ENCODE peak calls at places on chromosomes 5 and 9, in ten cellular contexts. Y is Panc1, M is HepG2, L is anterior cingulate cortex, V is left lobe of liver, O is EL, K is PC-3, U is dermis microvascular lymphatic vessel endothelial cell, W is ACHN, J is ascending aorta. G is an unnamed sample.

GRCh38 chr5:111454198-111454606 is 58.1 kb downstream of the STARD4 start:
- DNase-seq in Y (no peak), M (no peak), L (no peak), V (no peak), O (peak; percentile 82), K (peak; percentile 10), U (no peak), W (no peak), J (no peak), G (peak; percentile 4)

GRCh38 chr5:151819830-151820229 is 48.1 kb downstream of the G3BP1 start:
- DNase-seq in Y (no peak), M (peak; percentile 92), L (no peak), V (no peak), O (no peak), K (no peak), U (no peak), W (no peak), J (no peak), G (no peak)

GRCh38 chr5:89289604-89290003 is 406.6 kb upstream of the MEF2C start:
- DNase-seq in Y (no peak), M (no peak), L (no peak), V (no peak), O (peak; percentile 11), K (no peak), U (no peak), W (no peak), J (no peak), G (no peak)

GRCh38 chr5:9112520-9113291 is 433.2 kb downstream of the SEMA5A start:
- DNase-seq in Y (no peak), M (no peak), L (no peak), V (no peak), O (no peak), K (no peak), U (no peak), W (no peak), J (no peak), G (no peak)

GRCh38 chr5:9766581-9766980 is 136.4 kb upstream of the TAS2R1 start:
- DNase-seq in Y (no peak), M (no peak), L (no peak), V (no peak), O (peak; percentile 77), K (peak; percentile 81), U (no peak), W (no peak), J (no peak), G (no peak)

GRCh38 chr5:134530375-134531077 is 5.1 kb downstream of the JADE2 start:
- DNase-seq in Y (no peak), M (no peak), L (peak; percentile 74), V (no peak), O (no peak), K (no peak), U (no peak), W (no peak), J (no peak), G (no peak)

GRCh38 chr9:18905033-18905882 is 127.8 kb downstream of the SAXO1 start:
- DNase-seq in Y (no peak), M (no peak), L (no peak), V (no peak), O (peak; percentile 97), K (peak; percentile 53), U (no peak), W (peak; percentile 54), J (no peak), G (peak; percentile 53)

GRCh38 chr9:91427873-91428272 is 4.2 kb upstream of the NFIL3 start:
- DNase-seq in Y (no peak), M (peak; percentile 36), L (no peak), V (no peak), O (peak; percentile 56), K (peak; percentile 85), U (no peak), W (no peak), J (no peak), G (peak; percentile 76)

GRCh38 chr5:143003328-143003636 is 233.1 kb downstream of the ARHGAP26 start:
- DNase-seq in Y (no peak), M (no peak), L (no peak), V (no peak), O (no peak), K (no peak), U (no peak), W (no peak), J (no peak), G (no peak)

G was measured in lung microvascular endothelial cell.